ENCODE peak calls at places on chromosomes 11 and 22, in four cellular contexts. Z is HCT116, O is cardiac muscle cell, D is thyroid gland. V is an unnamed sample.

GRCh38 chr11:4680341-4680740 is 17.3 kb downstream of the OR51E2 start:
- DNase-seq in Z (no peak), O (no peak), D (no peak), V (no peak)

GRCh38 chr11:134921938-134922337 is 509.9 kb upstream of the B3GAT1 start:
- DNase-seq in Z (no peak), O (no peak), D (no peak), V (no peak)

GRCh38 chr11:59197990-59198389 is 14.7 kb downstream of the MPEG1 start:
- DNase-seq in Z (no peak), O (peak), D (peak), V (peak)

GRCh38 chr11:2801711-2802388 is 83.7 kb downstream of the CDKN1C start:
- DNase-seq in Z (no peak), O (no peak), D (no peak), V (peak)

GRCh38 chr11:27388869-27389268 is 25.9 kb upstream of the CCDC34 start:
- DNase-seq in Z (no peak), O (no peak), D (no peak), V (no peak)

GRCh38 chr11:21654091-21654490 is 538.8 kb upstream of the ANO5 start:
- DNase-seq in Z (no peak), O (no peak), D (no peak), V (no peak)

GRCh38 chr11:58866788-58867187 is 22.3 kb upstream of the GLYATL2 start:
- DNase-seq in Z (no peak), O (no peak), D (no peak), V (no peak)

GRCh38 chr22:38982008-38982927 is at the start of gene APOBEC3B:
- DNase-seq in Z (peak), O (peak), D (peak), V (peak)

GRCh38 chr11:73028621-73029020 is 113.5 kb downstream of the FCHSD2 start:
- DNase-seq in Z (no peak), O (no peak), D (no peak), V (no peak)

GRCh38 chr22:27726344-27726725 is 75.2 kb downstream of the MN1 start:
- DNase-seq in Z (no peak), O (no peak), D (no peak), V (no peak)

GRCh38 chr11:111624602-111625001 is 22.4 kb downstream of the SIK2 start:
- DNase-seq in Z (no peak), O (no peak), D (no peak), V (no peak)

GRCh38 chr11:74646215-74646614 is 53.8 kb downstream of the POLD3 start:
- DNase-seq in Z (no peak), O (no peak), D (no peak), V (no peak)

GRCh38 chr11:10785146-10785474 is 23.6 kb downstream of the EIF4G2 start:
- DNase-seq in Z (no peak), O (no peak), D (no peak), V (no peak)

GRCh38 chr22:49936018-49936972 is 17.9 kb downstream of the CRELD2 start:
- DNase-seq in Z (no peak), O (peak), D (peak), V (peak)

GRCh38 chr11:12284321-12285050 is 92.9 kb upstream of the PARVA start:
- DNase-seq in Z (no peak), O (no peak), D (no peak), V (peak)

GRCh38 chr22:25747245-25747944 is 5.4 kb downstream of the MYO18B start:
- DNase-seq in Z (peak), O (no peak), D (peak), V (peak)

GRCh38 chr22:40709752-40710413 is 30.6 kb downstream of the MCHR1 start:
- DNase-seq in Z (no peak), O (no peak), D (no peak), V (no peak)

GRCh38 chr11:77278595-77279506 is 22.6 kb downstream of the GDPD4 start:
- DNase-seq in Z (no peak), O (no peak), D (no peak), V (no peak)

GRCh38 chr11:78926633-78927347 is 352.1 kb upstream of the NARS2 start:
- DNase-seq in Z (no peak), O (no peak), D (no peak), V (no peak)

GRCh38 chr11:61417670-61418069 is 12.1 kb downstream of the CPSF7 start:
- DNase-seq in Z (no peak), O (no peak), D (no peak), V (no peak)

GRCh38 chr11:112096194-112096593 is 9.5 kb downstream of the SDHD start:
- DNase-seq in Z (no peak), O (no peak), D (no peak), V (no peak)

GRCh38 chr11:135036488-135037297 is 624.7 kb upstream of the B3GAT1 start:
- DNase-seq in Z (no peak), O (no peak), D (no peak), V (no peak)

GRCh38 chr11:46330887-46331652 is 16.2 kb upstream of the DGKZ start:
- DNase-seq in Z (no peak), O (no peak), D (no peak), V (no peak)

GRCh38 chr11:40567392-40567791 is 892.1 kb downstream of the LRRC4C start:
- DNase-seq in Z (no peak), O (no peak), D (no peak), V (no peak)

GRCh38 chr11:363948-364761 is 5.1 kb upstream of the B4GALNT4 start:
- DNase-seq in Z (peak), O (no peak), D (peak), V (peak)

GRCh38 chr11:102115557-102115956 is 5.3 kb downstream of the YAP1 start:
- DNase-seq in Z (no peak), O (peak), D (peak), V (no peak)
- H3K27ac ChIP-seq in Z (peak), O (peak), D (peak), V (peak)

DNA sequence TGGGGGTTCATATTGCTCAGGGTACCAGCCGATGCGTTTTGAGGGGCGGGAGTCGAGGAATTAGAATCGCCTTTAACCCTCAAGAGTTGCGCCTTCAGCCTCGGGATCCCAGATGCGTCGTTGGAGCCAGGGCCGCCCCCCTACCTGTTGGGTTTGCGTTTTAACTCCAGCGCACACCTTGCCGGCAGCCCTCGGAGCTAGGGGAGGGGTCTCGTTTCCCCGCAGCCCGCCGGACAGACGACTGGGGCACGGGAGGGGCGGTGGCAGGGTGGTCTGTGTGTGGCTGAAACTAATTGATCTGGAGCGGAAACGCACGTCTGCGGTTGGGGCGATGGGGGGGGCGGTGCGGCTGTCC is 3.4 kb upstream of the CCND1 start:
- DNase-seq in Z (no peak), O (no peak), D (no peak), V (no peak)
- H3K4me3 ChIP-seq in Z (peak), O (peak), D (no peak), V (peak)

GRCh38 chr22:19896665-19897355 is 42.1 kb upstream of the GNB1L start:
- DNase-seq in Z (no peak), O (no peak), D (no peak), V (no peak)
- TF ChIP-seq CTCF in Z (no peak), O (no peak), D (no peak), V (no peak)

DNA sequence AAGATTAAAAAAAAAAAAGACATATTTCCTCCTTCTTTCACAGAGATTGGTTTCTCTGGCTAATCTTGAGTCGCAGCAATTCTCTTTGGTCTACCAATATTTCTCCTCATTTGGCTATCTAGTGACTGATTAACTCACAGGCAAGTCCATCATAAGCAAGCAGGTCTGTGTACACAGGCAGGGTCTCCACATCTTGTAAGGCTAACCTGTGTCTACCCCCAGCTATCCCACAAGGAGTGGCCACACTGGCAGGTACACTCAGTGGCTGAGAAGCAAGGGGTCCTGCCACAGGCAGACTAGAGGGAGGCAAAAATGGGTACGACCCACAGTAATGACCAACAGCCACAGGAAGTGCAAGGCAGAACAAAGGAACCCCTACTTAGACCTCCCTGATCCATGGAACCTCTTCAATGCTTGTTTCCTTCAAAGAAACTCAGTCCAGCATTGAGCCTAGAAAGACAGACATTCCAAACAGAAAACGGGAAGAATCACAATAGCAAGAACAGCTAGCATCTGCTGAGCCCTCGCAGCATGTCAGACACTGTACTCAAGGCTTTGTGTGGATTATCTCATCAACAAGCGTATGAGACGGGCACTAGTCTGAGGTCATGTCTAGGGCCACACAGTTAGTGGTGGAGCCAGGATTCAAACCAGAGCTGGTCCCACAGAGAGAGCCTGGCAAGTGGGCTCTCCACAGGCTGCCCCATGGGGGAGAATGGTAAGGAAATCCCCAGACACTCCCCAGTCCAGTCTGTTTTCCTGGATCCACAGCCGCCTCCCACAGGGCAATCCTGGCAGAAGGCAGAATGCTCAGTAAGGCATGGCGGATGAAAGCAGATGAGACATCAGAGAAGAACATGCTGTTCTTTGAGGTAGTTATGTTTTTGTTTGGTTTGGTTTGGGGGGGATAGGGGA is 34.2 kb downstream of the PLEKHA7 start:
- DNase-seq in Z (no peak), O (no peak), D (no peak), V (no peak)
- H3K27ac ChIP-seq in Z (no peak), O (no peak), D (no peak), V (peak)

GRCh38 chr11:57638811-57639320 is 10.8 kb downstream of the YPEL4 start:
- DNase-seq in Z (no peak), O (peak), D (peak), V (no peak)
- H3K4me3 ChIP-seq in Z (peak), O (peak), D (peak), V (peak)

GRCh38 chr11:62621027-62621566 is 689 bp downstream of the B3GAT3 start:
- DNase-seq in Z (no peak), O (no peak), D (no peak), V (no peak)

GRCh38 chr11:62622476-62622875 is 690 bp upstream of the B3GAT3 start:
- DNase-seq in Z (no peak), O (no peak), D (no peak), V (no peak)

GRCh38 chr11:62627718-62628117 is 5.9 kb upstream of the B3GAT3 start:
- DNase-seq in Z (no peak), O (no peak), D (no peak), V (no peak)

DNA sequence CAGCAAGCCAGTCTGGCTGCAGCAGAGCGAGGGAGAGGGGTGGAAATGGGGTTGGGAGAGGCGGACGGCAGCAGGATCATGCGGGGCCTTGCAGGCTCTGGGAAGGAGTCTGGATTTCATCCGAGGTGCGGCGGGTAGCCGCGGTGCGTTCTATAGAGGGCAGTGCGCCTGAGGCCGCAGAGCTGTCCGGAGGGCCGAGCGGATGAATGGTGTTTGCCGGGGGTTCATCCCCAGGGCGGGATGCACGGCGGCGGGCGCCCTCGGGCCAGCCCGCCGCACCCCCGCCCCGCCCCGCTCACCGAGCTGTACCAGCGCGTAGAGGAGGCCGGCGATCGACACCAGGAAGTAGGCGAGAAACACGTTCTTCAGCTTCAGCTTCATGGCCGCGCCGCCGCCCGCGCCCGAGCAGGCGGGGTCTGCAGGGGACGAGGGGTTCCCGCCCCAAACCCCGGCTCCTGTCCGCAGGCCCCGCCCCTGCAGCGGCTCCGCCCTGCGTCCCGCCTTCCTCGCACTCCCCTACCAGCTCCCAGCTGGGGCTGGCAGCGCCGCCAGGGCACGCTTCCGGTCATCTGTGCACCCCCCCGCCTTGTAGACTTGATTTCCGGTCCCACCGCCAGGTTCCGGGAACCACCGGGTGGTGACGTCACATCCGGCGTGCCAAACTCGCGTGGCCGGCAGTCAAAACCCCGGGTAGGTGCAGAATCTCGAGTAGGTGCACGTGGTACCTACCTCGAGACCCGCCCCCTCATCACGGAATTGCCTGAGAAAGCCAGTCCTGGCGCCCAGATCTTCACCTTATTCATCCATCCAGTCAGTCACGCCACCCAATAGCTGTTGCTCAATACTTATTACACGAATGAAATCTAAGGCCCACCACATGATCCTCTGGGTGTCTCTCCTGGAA is at the start of gene B3GAT3:
- DNase-seq in Z (peak), O (peak), D (peak), V (peak)
- TF ChIP-seq CTCF in Z (no peak), O (no peak), D (peak), V (no peak)

V was measured in stomach.